ENCODE peak calls at places on chromosomes 11 and 22, in nine cellular contexts. G is lower lobe of right lung, F is DND-41, I is colonic mucosa, N is right atrium auricular region, X is K562, Z is RWPE1, S is heart left ventricle, C is thoracic aorta. E is an unnamed sample.

GRCh38 chr22:20441631-20442484 is 4.2 kb upstream of the SCARF2 start:
- DNase-seq in G (peak), F (no peak), I (no peak), N (no peak), X (no peak), Z (no peak), S (peak), C (no peak), E (no peak)

GRCh38 chr22:39634530-39635399 is 64.2 kb downstream of the CACNA1I start:
- DNase-seq in G (no peak), F (no peak), I (peak), N (no peak), X (peak), Z (peak), S (no peak), C (no peak), E (no peak)

GRCh38 chr11:27392715-27393114 is 29.7 kb upstream of the CCDC34 start:
- DNase-seq in G (no peak), F (no peak), I (no peak), N (no peak), X (peak), Z (no peak), S (no peak), C (no peak), E (no peak)

GRCh38 chr22:50141891-50142363 is 28.6 kb upstream of the PANX2 start:
- DNase-seq in G (no peak), F (no peak), I (no peak), N (no peak), X (no peak), Z (no peak), S (no peak), C (no peak), E (no peak)

GRCh38 chr11:88193278-88193677 is 18.0 kb upstream of the RAB38 start:
- DNase-seq in G (no peak), F (no peak), I (no peak), N (no peak), X (no peak), Z (no peak), S (no peak), C (no peak), E (no peak)

GRCh38 chr11:89452780-89453179 is 38.4 kb downstream of the NOX4 start:
- DNase-seq in G (no peak), F (no peak), I (no peak), N (no peak), X (no peak), Z (no peak), S (no peak), C (no peak), E (no peak)

GRCh38 chr11:19605500-19606371 is 106.9 kb upstream of the NAV2 start:
- DNase-seq in G (no peak), F (no peak), I (no peak), N (no peak), X (no peak), Z (no peak), S (no peak), C (no peak), E (no peak)

GRCh38 chr11:115503083-115503885 is 931 bp downstream of the CADM1 start:
- DNase-seq in G (peak), F (no peak), I (peak), N (peak), X (no peak), Z (no peak), S (peak), C (no peak), E (no peak)

GRCh38 chr11:9228086-9228485 is 37.1 kb downstream of the DENND5A start:
- DNase-seq in G (no peak), F (no peak), I (no peak), N (no peak), X (no peak), Z (no peak), S (no peak), C (no peak), E (no peak)

GRCh38 chr22:23533328-23533762 is 46.7 kb downstream of the IGLL1 start:
- DNase-seq in G (peak), F (peak), I (no peak), N (no peak), X (peak), Z (peak), S (peak), C (no peak), E (no peak)
- TF ChIP-seq CTCF in G (no peak), F (peak), I (no peak), N (no peak), X (peak), Z (peak), S (peak), C (no peak), E (no peak)

DNA sequence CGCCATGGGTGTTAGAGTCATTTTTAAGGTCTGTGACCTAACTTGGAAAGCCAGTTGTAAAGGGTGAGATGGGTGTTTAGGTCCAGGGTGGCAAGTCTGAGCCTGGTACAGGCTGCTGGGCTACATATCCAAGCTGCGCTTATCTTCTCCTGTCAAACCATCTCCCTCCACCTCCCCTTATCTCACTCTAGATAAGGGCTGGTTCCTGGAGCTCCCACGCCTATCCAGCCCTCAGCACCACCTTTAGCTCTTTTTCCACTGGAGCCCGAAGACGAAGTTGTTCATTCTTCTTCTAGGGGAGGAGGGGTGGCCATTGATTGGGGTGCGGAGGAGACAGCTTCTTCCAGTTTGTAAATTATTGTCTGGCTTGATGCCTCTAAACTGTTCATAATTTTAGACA is 48.5 kb downstream of the MICAL2 start:
- DNase-seq in G (no peak), F (no peak), I (no peak), N (peak), X (no peak), Z (no peak), S (no peak), C (no peak), E (no peak)
- H3K27ac ChIP-seq in G (peak), F (no peak), I (peak), N (peak), X (no peak), Z (peak), S (peak), C (peak), E (no peak)

GRCh38 chr11:124937336-124937935 is 1.6 kb upstream of the HEPACAM start:
- DNase-seq in G (no peak), F (no peak), I (no peak), N (no peak), X (no peak), Z (no peak), S (no peak), C (no peak), E (no peak)

GRCh38 chr11:124935548-124936514 is at the start of gene HEPACAM:
- DNase-seq in G (no peak), F (no peak), I (no peak), N (no peak), X (no peak), Z (no peak), S (no peak), C (no peak), E (no peak)

GRCh38 chr11:124938970-124939369 is 3.1 kb upstream of the HEPACAM start:
- DNase-seq in G (no peak), F (no peak), I (no peak), N (no peak), X (no peak), Z (no peak), S (no peak), C (no peak), E (no peak)

GRCh38 chr11:124938206-124938765 is 2.4 kb upstream of the HEPACAM start:
- DNase-seq in G (no peak), F (no peak), I (no peak), N (no peak), X (no peak), Z (no peak), S (no peak), C (no peak), E (no peak)

GRCh38 chr11:124934862-124935547 is 842 bp downstream of the HEPACAM start:
- DNase-seq in G (no peak), F (no peak), I (no peak), N (no peak), X (no peak), Z (no peak), S (no peak), C (no peak), E (no peak)
- TF ChIP-seq CTCF in G (no peak), F (no peak), I (no peak), N (no peak), X (peak), Z (no peak), S (no peak), C (no peak), E (no peak)

DNA sequence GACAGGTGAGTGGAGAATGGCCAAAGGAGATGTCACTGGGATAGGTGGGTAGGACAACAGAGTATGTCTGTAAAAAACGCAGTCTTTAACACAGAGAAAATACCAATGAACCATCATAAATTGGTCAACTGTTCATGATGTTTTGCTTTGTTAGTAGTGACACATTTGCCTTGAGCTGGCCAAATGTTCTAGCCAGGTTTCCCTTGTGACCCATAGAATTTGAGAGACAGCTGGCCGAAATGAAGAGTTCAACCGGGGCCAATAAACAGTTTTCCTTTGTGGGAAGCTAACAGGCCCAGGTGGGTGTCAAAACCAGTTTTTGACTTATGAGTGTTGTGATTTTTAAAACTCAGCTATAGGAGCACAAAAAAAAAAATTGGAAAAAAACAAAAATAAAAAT is 116.6 kb upstream of the BID start:
- DNase-seq in G (no peak), F (no peak), I (no peak), N (no peak), X (no peak), Z (no peak), S (no peak), C (no peak), E (no peak)
- H3K27ac ChIP-seq in G (no peak), F (no peak), I (peak), N (peak), X (no peak), Z (no peak), S (peak), C (peak), E (no peak)

DNA sequence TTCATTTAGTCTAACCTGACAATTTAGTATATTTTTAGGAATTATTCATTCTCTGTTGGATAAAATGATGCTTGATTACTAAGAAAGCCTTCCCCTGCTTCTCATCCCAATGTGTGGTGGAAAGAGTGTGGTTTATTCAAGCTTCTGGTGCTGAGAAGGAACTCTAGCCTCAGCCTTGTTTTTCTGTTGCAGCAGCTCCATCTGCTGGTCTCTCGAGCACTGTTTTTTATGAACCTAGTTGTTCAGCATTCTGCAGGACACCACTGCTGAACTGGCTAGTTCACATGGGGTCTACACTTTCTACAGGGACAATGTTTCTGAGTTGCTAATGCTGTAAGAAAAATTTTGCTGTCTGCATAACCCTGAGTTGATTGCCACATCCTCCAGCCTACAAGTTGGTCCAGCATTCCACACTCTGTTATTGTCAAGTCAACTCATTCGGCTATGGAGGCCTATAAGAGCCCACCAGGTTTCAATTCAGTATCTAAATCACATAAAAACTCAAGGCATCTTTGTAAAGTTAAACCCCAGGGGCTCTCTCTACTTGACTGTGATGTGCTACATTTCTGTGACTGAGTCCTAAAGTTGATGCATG is 14.3 kb downstream of the OR2AG2 start:
- DNase-seq in G (no peak), F (peak), I (peak), N (no peak), X (peak), Z (peak), S (peak), C (no peak), E (peak)
- TF ChIP-seq CTCF in G (peak), F (peak), I (peak), N (peak), X (peak), Z (peak), S (peak), C (peak), E (peak)

GRCh38 chr11:126799974-126800373 is 200.6 kb downstream of the KIRREL3 start:
- DNase-seq in G (no peak), F (no peak), I (no peak), N (no peak), X (no peak), Z (no peak), S (no peak), C (no peak), E (no peak)
- H3K27ac ChIP-seq in G (no peak), F (no peak), I (no peak), N (no peak), X (no peak), Z (no peak), S (no peak), C (no peak), E (no peak)

GRCh38 chr11:102666331-102666957 is 39.1 kb downstream of the MMP27 start:
- DNase-seq in G (no peak), F (peak), I (peak), N (no peak), X (peak), Z (peak), S (no peak), C (no peak), E (no peak)

GRCh38 chr11:102661040-102661439 is 35.9 kb upstream of the MMP20 start:
- DNase-seq in G (no peak), F (no peak), I (no peak), N (no peak), X (no peak), Z (no peak), S (no peak), C (no peak), E (no peak)

GRCh38 chr11:102669664-102670063 is 35.9 kb downstream of the MMP27 start:
- DNase-seq in G (no peak), F (no peak), I (no peak), N (no peak), X (no peak), Z (no peak), S (no peak), C (no peak), E (no peak)

GRCh38 chr11:102662607-102663006 is 37.5 kb upstream of the MMP20 start:
- DNase-seq in G (no peak), F (no peak), I (no peak), N (no peak), X (no peak), Z (no peak), S (no peak), C (no peak), E (no peak)

GRCh38 chr11:102664001-102664752 is 39.0 kb upstream of the MMP20 start:
- DNase-seq in G (no peak), F (peak), I (no peak), N (no peak), X (peak), Z (no peak), S (no peak), C (no peak), E (no peak)
- TF ChIP-seq CTCF in G (peak), F (peak), I (no peak), N (no peak), X (peak), Z (no peak), S (no peak), C (no peak), E (no peak)

DNA sequence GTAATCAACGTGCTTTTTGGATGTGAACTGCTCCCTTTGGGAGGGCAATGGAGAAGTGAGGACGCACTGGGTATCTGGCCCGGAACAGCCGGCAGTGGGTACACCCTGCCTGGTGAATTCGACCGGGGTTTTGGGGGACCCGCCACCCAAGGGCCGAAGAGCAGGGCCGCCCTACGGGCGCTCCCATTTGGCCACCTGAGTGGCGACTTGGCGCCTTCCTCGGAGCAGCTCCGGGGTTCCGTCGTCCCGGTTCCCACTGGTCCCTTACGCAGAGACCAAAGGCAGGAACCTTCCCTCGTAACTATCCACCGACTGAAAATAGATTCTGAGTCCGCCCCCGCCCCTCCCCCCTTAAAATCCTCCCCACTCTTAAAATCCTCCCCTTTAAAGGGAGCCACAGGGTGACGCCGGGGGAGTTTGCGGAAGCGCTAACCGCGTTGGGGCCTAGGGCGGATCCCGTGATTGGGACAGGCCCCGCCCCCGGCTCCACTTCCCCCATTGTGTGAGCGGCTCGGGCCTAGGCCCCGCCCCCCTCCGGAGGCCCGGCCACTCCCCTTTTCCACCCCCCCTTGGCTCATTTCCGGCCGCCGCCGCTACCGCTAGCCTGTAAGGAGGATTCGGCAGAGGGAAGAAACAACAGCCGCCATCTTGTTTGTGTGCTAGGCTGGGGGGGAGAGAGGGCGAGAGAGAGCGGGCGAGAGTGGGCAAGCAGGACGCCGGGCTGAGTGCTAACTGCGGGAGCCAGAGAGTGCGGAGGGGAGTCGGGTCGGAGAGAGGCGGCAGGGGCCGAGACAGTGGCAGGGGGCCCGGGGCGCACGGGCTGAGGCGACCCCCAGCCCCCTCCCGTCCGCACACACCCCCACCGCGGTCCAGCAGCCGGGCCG is 1.0 kb upstream of the EP300 start:
- DNase-seq in G (peak), F (peak), I (peak), N (peak), X (peak), Z (peak), S (peak), C (peak), E (peak)
- H3K27ac ChIP-seq in G (peak), F (peak), I (peak), N (peak), X (peak), Z (peak), S (peak), C (peak), E (peak)

DNA sequence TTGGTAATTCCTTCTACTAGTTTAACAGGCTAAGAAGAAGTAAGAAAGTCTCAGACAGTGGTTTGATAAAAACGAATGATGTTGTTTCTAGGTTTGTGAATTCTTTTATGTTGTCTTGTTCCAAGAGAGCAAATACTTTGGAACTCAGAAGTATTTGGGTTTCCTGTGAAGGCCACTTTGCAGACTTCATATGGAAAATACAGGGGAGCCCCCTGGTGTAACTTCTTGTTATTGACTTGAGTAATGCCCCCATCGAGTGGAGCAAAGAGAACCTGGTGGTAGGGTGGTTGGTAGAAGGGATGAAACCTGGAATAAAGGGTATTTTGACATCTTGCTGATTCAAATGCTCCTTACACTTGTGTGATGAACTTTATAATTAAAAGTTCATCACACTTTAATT is 40.0 kb upstream of the PTH start:
- DNase-seq in G (no peak), F (no peak), I (no peak), N (no peak), X (peak), Z (no peak), S (no peak), C (no peak), E (no peak)
- TF ChIP-seq CTCF in G (no peak), F (peak), I (no peak), N (no peak), X (peak), Z (no peak), S (no peak), C (no peak), E (no peak)

GRCh38 chr11:133895551-133895950 is 50.2 kb upstream of the SPATA19 start:
- DNase-seq in G (no peak), F (no peak), I (no peak), N (peak), X (no peak), Z (no peak), S (no peak), C (no peak), E (no peak)
- H3K27ac ChIP-seq in G (no peak), F (no peak), I (no peak), N (no peak), X (no peak), Z (no peak), S (no peak), C (no peak), E (no peak)